ENCODE peak calls at places on chromosomes 6 and 20, in five cellular contexts. V is right atrium auricular region, D is fibroblast of lung, Q is cardiac muscle cell, B is ovary. U is an unnamed sample.

GRCh38 chr6:24864345-24864744 is 65.6 kb upstream of the ARMH2 start:
- DNase-seq in V (no peak), D (peak; percentile 50), Q (peak; percentile 10), B (no peak), U (no peak)

GRCh38 chr6:21208114-21208795 is 385.3 kb upstream of the SOX4 start:
- DNase-seq in V (no peak), D (no peak), Q (no peak), B (no peak), U (no peak)

GRCh38 chr6:37289931-37290330 is 32.0 kb upstream of the TMEM217 start:
- DNase-seq in V (no peak), D (no peak), Q (no peak), B (no peak), U (no peak)

GRCh38 chr6:136024711-136025110 is 173.2 kb downstream of the PDE7B start:
- DNase-seq in V (no peak), D (no peak), Q (peak; percentile 85), B (no peak), U (no peak)

GRCh38 chr20:24589845-24590192 is 120.4 kb downstream of the SYNDIG1 start:
- DNase-seq in V (no peak), D (no peak), Q (no peak), B (no peak), U (peak; percentile 16)

GRCh38 chr6:159233365-159234101 is 64.3 kb downstream of the FNDC1 start:
- DNase-seq in V (no peak), D (no peak), Q (no peak), B (no peak), U (no peak)

GRCh38 chr6:41228616-41229015 is 467 bp downstream of the TREML4 start:
- DNase-seq in V (no peak), D (no peak), Q (peak; percentile 3), B (no peak), U (no peak)

GRCh38 chr6:170369439-170369838 is 62.9 kb downstream of the FAM120B start:
- DNase-seq in V (no peak), D (no peak), Q (no peak), B (no peak), U (no peak)

GRCh38 chr6:3631862-3632261 is 119.7 kb downstream of the PXDC1 start:
- DNase-seq in V (no peak), D (no peak), Q (no peak), B (no peak), U (no peak)

GRCh38 chr6:160733045-160733646 is 31.1 kb downstream of the PLG start:
- DNase-seq in V (no peak), D (peak; percentile 36), Q (peak; percentile 71), B (peak; percentile 18), U (no peak)

GRCh38 chr20:7985916-7986315 is 33.6 kb downstream of the TMX4 start:
- DNase-seq in V (no peak), D (no peak), Q (no peak), B (no peak), U (no peak)

GRCh38 chr6:42960243-42961019 is at the start of gene GNMT:
- DNase-seq in V (peak; percentile 60), D (peak; percentile 40), Q (peak; percentile 34), B (peak; percentile 55), U (no peak)

GRCh38 chr6:167826230-167827061 is at the start of gene AFDN:
- DNase-seq in V (peak; percentile 68), D (peak; percentile 30), Q (peak; percentile 66), B (peak; percentile 76), U (peak; percentile 86)

GRCh38 chr6:118377711-118378414 is 170.2 kb upstream of the PLN start:
- DNase-seq in V (no peak), D (no peak), Q (no peak), B (no peak), U (no peak)

GRCh38 chr6:128720891-128721290 is 162.0 kb upstream of the LAMA2 start:
- DNase-seq in V (no peak), D (no peak), Q (no peak), B (no peak), U (no peak)

GRCh38 chr6:100592929-100593328 is 128.2 kb upstream of the SIM1 start:
- DNase-seq in V (no peak), D (no peak), Q (no peak), B (no peak), U (no peak)

GRCh38 chr6:43246301-43247114 is 3.2 kb downstream of the TTBK1 start:
- DNase-seq in V (no peak), D (no peak), Q (peak; percentile 19), B (no peak), U (peak; percentile 81)

GRCh38 chr6:56772737-56773184 is 130.1 kb upstream of the DST start:
- DNase-seq in V (no peak), D (peak; percentile 89), Q (peak; percentile 81), B (no peak), U (no peak)

GRCh38 chr6:21679761-21680265 is 86.3 kb downstream of the SOX4 start:
- DNase-seq in V (no peak), D (peak; percentile 97), Q (peak; percentile 91), B (no peak), U (no peak)

GRCh38 chr20:32621071-32621913 is 36.2 kb upstream of the NOL4L start:
- DNase-seq in V (no peak), D (no peak), Q (no peak), B (no peak), U (no peak)

GRCh38 chr20:15814903-15815302 is 758.3 kb downstream of the KIF16B start:
- DNase-seq in V (no peak), D (peak; percentile 25), Q (no peak), B (no peak), U (no peak)

GRCh38 chr6:154433477-154434241 is 76.8 kb downstream of the CNKSR3 start:
- DNase-seq in V (no peak), D (peak; percentile 84), Q (no peak), B (no peak), U (no peak)

GRCh38 chr6:22826961-22827360 is 257.6 kb downstream of the HDGFL1 start:
- DNase-seq in V (no peak), D (peak; percentile 96), Q (no peak), B (no peak), U (no peak)

GRCh38 chr6:34242252-34243130 is 5.8 kb downstream of the HMGA1 start:
- DNase-seq in V (no peak), D (no peak), Q (no peak), B (no peak), U (peak; percentile 69)

GRCh38 chr20:50120935-50121693 is 8.2 kb upstream of the UBE2V1 start:
- DNase-seq in V (no peak), D (peak; percentile 41), Q (peak; percentile 69), B (peak; percentile 39), U (no peak)

GRCh38 chr20:59258103-59258705 is 42.2 kb upstream of the EDN3 start:
- DNase-seq in V (no peak), D (no peak), Q (no peak), B (no peak), U (no peak)

GRCh38 chr20:50969416-50969815 is 10.8 kb downstream of the MOCS3 start:
- DNase-seq in V (no peak), D (no peak), Q (no peak), B (no peak), U (no peak)

GRCh38 chr6:53441035-53441493 is 92.3 kb upstream of the ELOVL5 start:
- DNase-seq in V (no peak), D (peak; percentile 68), Q (no peak), B (no peak), U (no peak)

GRCh38 chr20:61303675-61304074 is 51.6 kb downstream of the CDH4 start:
- DNase-seq in V (no peak), D (no peak), Q (no peak), B (no peak), U (no peak)

DNA sequence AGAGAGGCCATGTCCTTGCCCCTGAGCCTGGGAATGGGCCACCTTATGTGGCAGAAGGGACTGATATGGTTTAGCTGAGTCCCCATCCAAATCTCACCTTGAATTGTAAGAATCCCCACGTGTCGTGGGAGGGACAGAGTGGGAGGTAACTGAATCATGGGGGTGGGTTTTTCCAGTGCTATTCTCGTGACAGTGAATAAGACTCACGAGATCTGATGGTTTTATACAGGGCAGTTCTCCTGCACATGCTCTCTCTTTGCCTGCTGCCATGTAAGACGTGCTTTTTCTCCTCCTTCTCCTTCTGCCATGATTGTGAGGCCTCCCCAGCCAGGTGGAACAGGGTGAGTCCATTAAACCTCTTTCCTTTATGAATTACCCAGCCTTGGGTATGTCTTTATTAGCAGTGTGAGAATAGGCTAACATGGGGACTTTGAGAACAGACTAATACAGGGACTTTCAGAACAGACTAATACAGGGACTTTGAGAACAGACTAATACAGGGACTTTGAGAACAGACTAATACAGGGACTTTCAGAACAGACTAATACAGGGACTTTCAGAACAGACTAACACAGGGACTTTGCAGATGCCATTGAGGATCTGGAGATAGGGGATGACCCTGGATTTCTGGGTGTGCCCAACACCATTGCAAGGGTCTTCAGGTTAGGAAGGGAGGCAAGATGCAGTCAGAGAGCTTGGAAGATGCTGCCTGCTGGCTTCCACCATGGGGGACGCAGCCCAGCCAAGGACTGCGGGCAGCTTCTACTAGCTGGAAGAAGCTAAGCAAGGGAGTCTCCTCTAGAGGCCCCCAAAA is 86.9 kb downstream of the RAMACL start:
- DNase-seq in V (no peak), D (no peak), Q (no peak), B (no peak), U (no peak)
- H3K27ac ChIP-seq in V (no peak overlapping the region), D (no peak overlapping the region), Q (no peak overlapping the region), B (no peak overlapping the region), U (no peak overlapping the region)

DNA sequence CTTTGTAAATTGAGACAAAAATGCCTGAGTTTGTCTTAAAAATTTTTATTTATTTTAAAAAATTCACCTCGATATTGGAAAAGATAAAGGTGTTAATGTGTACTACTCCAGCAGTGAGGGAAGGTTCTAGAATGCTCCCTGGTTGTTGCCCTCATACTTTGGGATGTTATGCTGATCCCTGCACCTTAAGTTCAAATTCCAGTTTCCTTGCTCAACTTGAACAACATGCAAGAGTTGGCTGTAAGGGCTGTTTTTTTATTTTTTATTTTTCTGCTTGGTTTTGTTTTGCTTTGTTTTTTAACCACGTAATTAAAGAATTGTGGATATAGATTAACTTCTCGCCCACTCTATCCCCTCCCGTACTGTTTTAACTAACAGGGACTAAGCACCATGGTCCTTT is 158.7 kb upstream of the CITED2 start:
- DNase-seq in V (no peak), D (no peak), Q (no peak), B (no peak), U (no peak)
- TF ChIP-seq CTCF in V (no peak), D (no peak), Q (no peak), B (no peak), U (no peak)

DNA sequence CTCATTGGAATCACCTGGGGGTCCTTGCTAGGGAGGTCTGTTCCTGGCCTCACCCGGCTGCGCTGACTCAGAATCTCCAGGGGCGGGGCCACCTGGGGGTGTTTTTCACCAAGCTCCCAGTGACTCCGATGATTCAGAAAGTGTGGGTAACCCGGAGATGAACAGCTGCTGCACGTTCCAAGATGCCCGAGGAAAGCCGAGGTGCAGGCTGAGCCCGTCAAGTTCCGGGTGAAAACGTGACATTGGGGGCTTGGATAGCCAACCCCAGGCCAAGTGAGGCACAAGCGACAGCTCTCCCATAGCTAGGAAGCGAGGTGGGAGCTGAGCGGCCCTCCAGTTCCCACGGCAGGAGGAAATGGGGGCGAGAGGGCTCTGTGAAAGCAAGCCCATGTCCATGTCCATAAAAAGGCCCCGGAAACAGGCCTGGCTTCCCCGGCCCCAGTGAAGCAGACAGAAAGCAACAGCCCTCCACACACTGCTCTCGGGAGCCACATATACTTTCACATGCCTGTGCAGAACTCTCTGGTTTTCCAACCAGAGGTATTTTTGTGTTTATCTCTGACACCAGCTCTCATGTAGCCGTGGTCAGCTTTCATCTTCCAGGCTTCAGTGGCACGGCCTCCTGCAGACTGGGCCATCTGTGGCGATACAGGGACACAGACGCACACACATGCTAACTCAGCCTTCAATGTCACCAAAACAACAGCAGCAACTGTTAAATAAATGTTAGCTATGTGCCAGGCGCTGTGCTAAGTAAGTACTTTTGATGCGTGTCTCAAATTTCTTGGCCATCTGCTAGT is 90.6 kb upstream of the CCDC28A start:
- DNase-seq in V (no peak), D (peak; percentile 85), Q (peak; percentile 44), B (no peak), U (no peak)
- H3K27ac ChIP-seq in V (no peak overlapping the region), D (peak overlapping the region; percentile 87), Q (peak overlapping the region; percentile 19), B (no peak overlapping the region), U (no peak overlapping the region)

GRCh38 chr20:1389703-1390385 is 3.0 kb downstream of the FKBP1A start:
- DNase-seq in V (no peak), D (peak; percentile 19), Q (peak; percentile 52), B (no peak), U (no peak)
- TF ChIP-seq CTCF in V (no peak), D (no peak), Q (no peak), B (no peak), U (no peak)

U was measured in coronary artery.